ENCODE peak calls at places on chromosomes 11 and 22, in five cellular contexts. R, B, Q, W and L are unnamed samples.

GRCh38 chr22:50001388-50002231 is 11.0 kb downstream of the IL17REL start:
- DNase-seq in Q (no peak), R (no peak), B (no peak), W (no peak), L (no peak)

GRCh38 chr11:105071060-105071732 is 26.1 kb upstream of the CARD16 start:
- DNase-seq in B (no peak), Q (no peak), W (no peak), R (no peak), L (no peak)

GRCh38 chr11:86047275-86047991 is 21.5 kb downstream of the PICALM start:
- DNase-seq in Q (peak), B (peak), W (no peak), R (no peak), L (peak)

GRCh38 chr11:106697058-106697457 is 321.2 kb downstream of the GUCY1A2 start:
- DNase-seq in R (no peak), B (peak), Q (peak), W (peak), L (peak)

GRCh38 chr11:87892291-87892690 is 283.0 kb downstream of the RAB38 start:
- DNase-seq in W (no peak), B (no peak), Q (no peak), R (no peak), L (no peak)

GRCh38 chr11:13698147-13698546 is 29.7 kb downstream of the FAR1 start:
- DNase-seq in B (no peak), W (no peak), Q (no peak), R (no peak), L (no peak)

GRCh38 chr11:123681007-123681406 is 26.6 kb upstream of the SCN3B start:
- DNase-seq in Q (no peak), W (no peak), B (no peak), R (no peak), L (no peak)

GRCh38 chr22:20624161-20624616 is 116.8 kb downstream of the MED15 start:
- DNase-seq in Q (peak), R (no peak), B (peak), W (peak), L (no peak)

GRCh38 chr11:35030716-35031213 is 108.2 kb upstream of the CD44 start:
- DNase-seq in B (peak), W (peak), Q (peak), R (no peak), L (peak)

GRCh38 chr22:44030702-44031082 is 6.6 kb downstream of the PARVB start:
- DNase-seq in B (no peak), W (no peak), R (peak), Q (no peak), L (no peak)

GRCh38 chr11:17810736-17811135 is 76.2 kb downstream of the KCNC1 start:
- DNase-seq in W (peak), R (no peak), Q (peak), B (peak), L (peak)

GRCh38 chr11:60209977-60210376 is 27.1 kb upstream of the MS4A6A start:
- DNase-seq in R (no peak), Q (no peak), W (no peak), B (no peak), L (no peak)

GRCh38 chr22:46010177-46010867 is 33.4 kb upstream of the WNT7B start:
- DNase-seq in Q (peak), W (no peak), B (peak), R (peak), L (peak)

GRCh38 chr11:12129227-12129626 is 18.8 kb downstream of the MICAL2 start:
- DNase-seq in Q (no peak), B (no peak), W (no peak), R (no peak), L (no peak)

GRCh38 chr11:118921929-118922744 is 3.6 kb downstream of the BCL9L start:
- DNase-seq in W (no peak), B (peak), R (peak), Q (peak), L (peak)

GRCh38 chr22:34333285-34333684 is 413.0 kb upstream of the LARGE1 start:
- DNase-seq in R (no peak), B (no peak), W (no peak), Q (no peak), L (no peak)

GRCh38 chr11:65661599-65662246 is 993 bp downstream of the RELA start:
- DNase-seq in R (peak), B (no peak), Q (no peak), W (no peak), L (no peak)

GRCh38 chr22:40414838-40415505 is 44.6 kb downstream of the SGSM3 start:
- DNase-seq in B (no peak), W (no peak), Q (no peak), R (peak), L (no peak)
- H3K4me3 ChIP-seq in B (no peak), W (no peak), Q (no peak), R (no peak), L (no peak)

GRCh38 chr11:125426818-125427528 is 69.1 kb downstream of the FEZ1 start:
- DNase-seq in R (no peak), B (no peak), W (no peak), Q (no peak), L (no peak)
- TF ChIP-seq CTCF in R (no peak), B (no peak), W (no peak), Q (no peak), L (no peak)

GRCh38 chr22:36510384-36510783 is 3.5 kb upstream of the FOXRED2 start:
- DNase-seq in B (no peak), R (peak), W (no peak), Q (no peak), L (no peak)

GRCh38 chr22:36506637-36507517 is at the start of gene FOXRED2:
- DNase-seq in B (peak), Q (peak), W (peak), R (peak), L (peak)

GRCh38 chr22:36505998-36506635 is 723 bp downstream of the FOXRED2 start:
- DNase-seq in R (peak), B (no peak), W (no peak), Q (no peak), L (no peak)

GRCh38 chr22:36510966-36511881 is 4.4 kb upstream of the FOXRED2 start:
- DNase-seq in W (peak), R (peak), B (peak), Q (peak), L (peak)

DNA sequence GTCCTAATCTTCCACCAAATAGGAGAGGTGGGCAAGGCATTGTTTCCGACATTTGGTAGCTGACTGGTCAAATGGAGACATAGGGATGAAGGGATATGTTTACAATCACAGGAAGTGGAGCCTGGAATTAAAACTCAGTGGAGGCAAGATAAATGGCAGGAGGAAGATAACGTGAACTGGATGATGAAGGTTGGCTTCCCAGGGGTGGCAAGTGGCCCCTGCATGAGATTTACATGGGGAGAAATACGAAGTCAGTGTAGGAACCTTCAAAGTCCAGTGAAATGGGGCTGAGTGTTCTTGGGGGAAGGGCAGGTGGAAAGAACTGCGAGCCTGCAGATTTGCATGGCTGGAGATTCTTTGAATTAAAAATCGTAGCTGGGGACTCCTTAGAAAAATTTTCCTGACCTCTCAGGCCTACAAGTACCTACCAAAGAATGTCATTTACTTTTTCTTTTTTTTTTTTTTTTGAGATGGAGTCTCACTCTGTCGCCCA is 724 bp upstream of the FOXRED2 start:
- DNase-seq in W (no peak), Q (no peak), B (no peak), R (peak), L (no peak)
- H3K4me3 ChIP-seq in W (no peak), Q (peak), B (peak), R (peak), L (no peak)

GRCh38 chr11:38594881-38595280 is 1996.8 kb upstream of the RAG2 start:
- DNase-seq in W (no peak), R (no peak), B (no peak), Q (no peak), L (no peak)

GRCh38 chr11:38598413-38598812 is 2000.4 kb upstream of the RAG2 start:
- DNase-seq in B (no peak), R (no peak), Q (no peak), W (no peak), L (no peak)

DNA sequence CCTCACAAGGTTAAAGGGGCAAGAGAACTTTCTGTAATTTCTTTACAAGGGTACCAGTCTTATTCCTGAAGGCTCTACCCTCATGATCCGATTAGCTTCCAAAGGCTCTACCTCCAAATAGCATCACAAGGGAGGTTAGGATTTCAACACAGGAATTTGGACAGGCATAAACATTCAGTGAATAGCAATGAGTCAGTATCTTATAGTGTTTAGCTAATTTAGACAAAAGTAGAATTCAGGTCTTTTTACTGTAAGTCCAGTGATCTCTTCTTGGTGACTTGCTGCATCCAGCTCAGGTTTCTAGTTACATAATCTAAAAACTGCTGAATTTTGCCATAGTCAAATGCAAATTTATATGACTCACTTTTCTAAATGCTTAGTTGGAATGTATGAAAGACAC is 1995.6 kb upstream of the RAG2 start:
- DNase-seq in B (no peak), Q (no peak), W (no peak), R (no peak), L (peak)
- TF ChIP-seq CTCF in B (no peak), Q (no peak), W (no peak), R (no peak), L (no peak)

GRCh38 chr22:24975813-24976341 is 23.4 kb downstream of the KIAA1671 start:
- DNase-seq in Q (peak), W (no peak), B (no peak), R (peak), L (peak)
- H3K4me3 ChIP-seq in Q (no peak), W (no peak), B (no peak), R (no peak), L (no peak)